ENCODE peak calls at places on chromosomes 3 and 15, in four cellular contexts. G, R, Y and F are unnamed samples.
A peak's percentile ranks its signal among the peaks of the same experiment; 100 is the strongest.

GRCh38 chr3:13574798-13575451 is 26.0 kb downstream of the FBLN2 start:
- DNase-seq in G (no peak), R (no peak), Y (no peak), F (no peak)

GRCh38 chr15:41024141-41024540 is 70.9 kb downstream of the CHAC1 start:
- DNase-seq in R (no peak), Y (no peak), G (no peak), F (no peak)

GRCh38 chr15:39629376-39629775 is 48.5 kb downstream of the THBS1 start:
- DNase-seq in G (no peak), Y (peak; percentile 61), R (peak; percentile 93), F (no peak)

GRCh38 chr15:74245342-74245931 is 9.3 kb downstream of the CCDC33 start:
- DNase-seq in G (no peak), R (no peak), Y (peak; percentile 21), F (peak; percentile 68)

GRCh38 chr3:40309925-40310635 is 573 bp downstream of the EIF1B start:
- DNase-seq in G (no peak), Y (peak; percentile 37), R (peak; percentile 64), F (peak; percentile 52)

GRCh38 chr3:171566803-171567422 is 106.7 kb upstream of the TNIK start:
- DNase-seq in G (no peak), Y (peak; percentile 69), R (peak; percentile 51), F (peak; percentile 82)

GRCh38 chr3:97830627-97831026 is 8.8 kb downstream of the CRYBG3 start:
- DNase-seq in G (no peak), R (no peak), Y (no peak), F (no peak)

GRCh38 chr15:101114610-101115009 is 137.2 kb downstream of the CHSY1 start:
- DNase-seq in G (no peak), R (no peak), Y (no peak), F (no peak)

GRCh38 chr15:49225572-49226281 is 55.7 kb downstream of the GALK2 start:
- DNase-seq in Y (no peak), G (no peak), R (peak; percentile 59), F (peak; percentile 88)

GRCh38 chr15:71469393-71469792 is 341.0 kb upstream of the NR2E3 start:
- DNase-seq in Y (no peak), G (no peak), R (no peak), F (peak; percentile 37)

GRCh38 chr3:171242170-171242569 is 215.7 kb upstream of the SLC2A2 start:
- DNase-seq in R (no peak), Y (no peak), G (no peak), F (no peak)

GRCh38 chr3:69352305-69353087 is 33.4 kb downstream of the FRMD4B start:
- DNase-seq in Y (no peak), G (no peak), R (peak; percentile 73), F (no peak)

GRCh38 chr3:155763870-155764463 is 19.1 kb upstream of the PLCH1 start:
- DNase-seq in R (no peak), Y (no peak), G (no peak), F (no peak)